ENCODE peak calls at places on chromosomes 1 and 21, in seven cellular contexts. One of them, this sample, is unnamed.

GRCh38 chr1:20150969-20151368 is 11.8 kb downstream of the PLA2G2F start:
- DNase-seq in mesenchymal stem cell: no peak
- DNase-seq in mesendoderm: no peak
- DNase-seq in neuronal stem cell: no peak
- DNase-seq in H1: no peak
- DNase-seq in trophoblast cell: no peak
- DNase-seq in IMR-90: no peak
- DNase-seq in this sample: no peak

GRCh38 chr21:33401617-33401967 is 1.6 kb upstream of the IFNGR2 start:
- DNase-seq in mesenchymal stem cell: peak
- DNase-seq in IMR-90: no peak
- DNase-seq in H1: no peak
- DNase-seq in neuronal stem cell: no peak
- DNase-seq in trophoblast cell: peak
- DNase-seq in mesendoderm: no peak
- DNase-seq in this sample: no peak

GRCh38 chr21:43827015-43827611 is 37.7 kb downstream of the RRP1 start:
- DNase-seq in mesendoderm: no peak
- DNase-seq in mesenchymal stem cell: peak
- DNase-seq in trophoblast cell: no peak
- DNase-seq in IMR-90: peak
- DNase-seq in H1: no peak
- DNase-seq in neuronal stem cell: no peak
- DNase-seq in this sample: no peak

GRCh38 chr1:44664730-44665370 is 9.4 kb downstream of the TMEM53 start:
- DNase-seq in trophoblast cell: no peak
- DNase-seq in H1: no peak
- DNase-seq in mesendoderm: no peak
- DNase-seq in neuronal stem cell: no peak
- DNase-seq in IMR-90: no peak
- DNase-seq in mesenchymal stem cell: no peak
- DNase-seq in this sample: no peak

GRCh38 chr1:244163861-244164562 is 112.9 kb downstream of the ZBTB18 start:
- DNase-seq in mesendoderm: peak
- DNase-seq in neuronal stem cell: no peak
- DNase-seq in trophoblast cell: peak
- DNase-seq in mesenchymal stem cell: peak
- DNase-seq in IMR-90: peak
- DNase-seq in H1: no peak
- DNase-seq in this sample: peak

GRCh38 chr1:24707659-24708058 is 37.6 kb upstream of the CLIC4 start:
- DNase-seq in mesenchymal stem cell: peak
- DNase-seq in H1: no peak
- DNase-seq in trophoblast cell: peak
- DNase-seq in neuronal stem cell: no peak
- DNase-seq in mesendoderm: no peak
- DNase-seq in IMR-90: peak
- DNase-seq in this sample: no peak

GRCh38 chr1:201647722-201648065 is 108.8 kb downstream of the NAV1 start:
- DNase-seq in trophoblast cell: no peak
- DNase-seq in neuronal stem cell: no peak
- DNase-seq in mesenchymal stem cell: no peak
- DNase-seq in IMR-90: no peak
- DNase-seq in mesendoderm: no peak
- DNase-seq in H1: peak
- DNase-seq in this sample: no peak

GRCh38 chr1:17439250-17440073 is at the start of gene RCC2:
- DNase-seq in mesendoderm: peak
- DNase-seq in IMR-90: peak
- DNase-seq in neuronal stem cell: peak
- DNase-seq in H1: peak
- DNase-seq in trophoblast cell: peak
- DNase-seq in mesenchymal stem cell: peak
- DNase-seq in this sample: no peak

GRCh38 chr1:116754203-116754977 is at the start of gene CD2:
- DNase-seq in trophoblast cell: no peak
- DNase-seq in mesendoderm: no peak
- DNase-seq in H1: no peak
- DNase-seq in neuronal stem cell: no peak
- DNase-seq in mesenchymal stem cell: no peak
- DNase-seq in IMR-90: no peak
- DNase-seq in this sample: no peak

GRCh38 chr21:17461014-17461413 is 51.8 kb upstream of the CXADR start:
- DNase-seq in IMR-90: peak
- DNase-seq in trophoblast cell: no peak
- DNase-seq in mesenchymal stem cell: peak
- DNase-seq in neuronal stem cell: no peak
- DNase-seq in H1: no peak
- DNase-seq in mesendoderm: no peak
- DNase-seq in this sample: no peak

GRCh38 chr1:57736940-57737339 is 313.1 kb upstream of the DAB1 start:
- DNase-seq in H1: no peak
- DNase-seq in IMR-90: no peak
- DNase-seq in neuronal stem cell: no peak
- DNase-seq in mesenchymal stem cell: no peak
- DNase-seq in trophoblast cell: no peak
- DNase-seq in mesendoderm: no peak
- DNase-seq in this sample: no peak

GRCh38 chr1:46770541-46770940 is 28.3 kb upstream of the CYP4B1 start:
- DNase-seq in trophoblast cell: no peak
- DNase-seq in mesenchymal stem cell: no peak
- DNase-seq in IMR-90: no peak
- DNase-seq in H1: no peak
- DNase-seq in neuronal stem cell: no peak
- DNase-seq in mesendoderm: peak
- DNase-seq in this sample: no peak

GRCh38 chr1:165376041-165376810 is 19.7 kb upstream of the LMX1A start:
- DNase-seq in mesendoderm: peak
- DNase-seq in H1: peak
- DNase-seq in trophoblast cell: no peak
- DNase-seq in IMR-90: peak
- DNase-seq in mesenchymal stem cell: peak
- DNase-seq in neuronal stem cell: peak
- DNase-seq in this sample: peak

GRCh38 chr1:201119826-201120225 is 7.2 kb downstream of the ASCL5 start:
- DNase-seq in mesendoderm: no peak
- DNase-seq in H1: no peak
- DNase-seq in IMR-90: no peak
- DNase-seq in neuronal stem cell: no peak
- DNase-seq in trophoblast cell: no peak
- DNase-seq in mesenchymal stem cell: peak
- DNase-seq in this sample: no peak

GRCh38 chr1:24505816-24506215 is 3.2 kb downstream of the RCAN3 start:
- DNase-seq in H1: no peak
- DNase-seq in IMR-90: no peak
- DNase-seq in mesenchymal stem cell: no peak
- DNase-seq in neuronal stem cell: no peak
- DNase-seq in trophoblast cell: no peak
- DNase-seq in mesendoderm: no peak
- DNase-seq in this sample: no peak

GRCh38 chr1:201893431-201893830 is 4.7 kb downstream of the SHISA4 start:
- DNase-seq in H1: no peak
- DNase-seq in IMR-90: no peak
- DNase-seq in neuronal stem cell: no peak
- DNase-seq in trophoblast cell: no peak
- DNase-seq in mesendoderm: no peak
- DNase-seq in mesenchymal stem cell: no peak
- DNase-seq in this sample: no peak

GRCh38 chr1:113805256-113805531 is 7.1 kb downstream of the RSBN1 start:
- DNase-seq in neuronal stem cell: no peak
- DNase-seq in H1: no peak
- DNase-seq in mesenchymal stem cell: no peak
- DNase-seq in mesendoderm: no peak
- DNase-seq in trophoblast cell: no peak
- DNase-seq in IMR-90: no peak
- DNase-seq in this sample: no peak

GRCh38 chr1:61753998-61754508 is 11.8 kb downstream of the PATJ start:
- DNase-seq in neuronal stem cell: no peak
- DNase-seq in IMR-90: no peak
- DNase-seq in mesendoderm: no peak
- DNase-seq in mesenchymal stem cell: no peak
- DNase-seq in trophoblast cell: no peak
- DNase-seq in H1: no peak
- DNase-seq in this sample: no peak

GRCh38 chr1:4172659-4173599 is 272.9 kb upstream of the C1orf174 start:
- DNase-seq in IMR-90: no peak
- DNase-seq in trophoblast cell: no peak
- DNase-seq in mesendoderm: peak
- DNase-seq in neuronal stem cell: no peak
- DNase-seq in mesenchymal stem cell: no peak
- DNase-seq in H1: peak
- DNase-seq in this sample: peak

GRCh38 chr1:17189632-17190525 is 15.0 kb upstream of the PADI1 start:
- DNase-seq in neuronal stem cell: no peak
- DNase-seq in trophoblast cell: peak
- DNase-seq in mesendoderm: peak
- DNase-seq in H1: peak
- DNase-seq in IMR-90: peak
- DNase-seq in mesenchymal stem cell: peak
- DNase-seq in this sample: no peak

GRCh38 chr1:153404768-153405167 is 11.6 kb upstream of the S100A7A start:
- DNase-seq in IMR-90: no peak
- DNase-seq in mesenchymal stem cell: no peak
- DNase-seq in mesendoderm: peak
- DNase-seq in neuronal stem cell: no peak
- DNase-seq in H1: peak
- DNase-seq in trophoblast cell: peak
- DNase-seq in this sample: peak

GRCh38 chr1:100347009-100347966 is 5.0 kb upstream of the CDC14A start:
- DNase-seq in mesendoderm: no peak
- DNase-seq in mesenchymal stem cell: peak
- DNase-seq in neuronal stem cell: no peak
- DNase-seq in IMR-90: peak
- DNase-seq in H1: no peak
- DNase-seq in trophoblast cell: no peak
- DNase-seq in this sample: no peak

GRCh38 chr21:42542196-42542595 is 28.5 kb downstream of the SLC37A1 start:
- DNase-seq in IMR-90: no peak
- DNase-seq in neuronal stem cell: no peak
- DNase-seq in trophoblast cell: no peak
- DNase-seq in H1: no peak
- DNase-seq in mesendoderm: no peak
- DNase-seq in mesenchymal stem cell: no peak
- DNase-seq in this sample: no peak

GRCh38 chr1:168110896-168111545 is 25.7 kb downstream of the GPR161 start:
- DNase-seq in neuronal stem cell: peak
- DNase-seq in H1: no peak
- DNase-seq in trophoblast cell: no peak
- DNase-seq in mesendoderm: peak
- DNase-seq in IMR-90: no peak
- DNase-seq in mesenchymal stem cell: no peak
- DNase-seq in this sample: peak

GRCh38 chr1:229221106-229222019 is 49.5 kb upstream of the RAB4A start:
- DNase-seq in neuronal stem cell: no peak
- DNase-seq in mesendoderm: no peak
- DNase-seq in mesenchymal stem cell: peak
- DNase-seq in IMR-90: peak
- DNase-seq in H1: peak
- DNase-seq in trophoblast cell: no peak
- DNase-seq in this sample: no peak
- H3K4ac ChIP-seq in neuronal stem cell: no peak
- H3K4ac ChIP-seq in mesendoderm: no peak
- H3K4ac ChIP-seq in mesenchymal stem cell: no peak
- H3K4ac ChIP-seq in IMR-90: peak
- H3K4ac ChIP-seq in H1: no peak
- H3K4ac ChIP-seq in trophoblast cell: no peak
- H3K4ac ChIP-seq in this sample: no peak

DNA sequence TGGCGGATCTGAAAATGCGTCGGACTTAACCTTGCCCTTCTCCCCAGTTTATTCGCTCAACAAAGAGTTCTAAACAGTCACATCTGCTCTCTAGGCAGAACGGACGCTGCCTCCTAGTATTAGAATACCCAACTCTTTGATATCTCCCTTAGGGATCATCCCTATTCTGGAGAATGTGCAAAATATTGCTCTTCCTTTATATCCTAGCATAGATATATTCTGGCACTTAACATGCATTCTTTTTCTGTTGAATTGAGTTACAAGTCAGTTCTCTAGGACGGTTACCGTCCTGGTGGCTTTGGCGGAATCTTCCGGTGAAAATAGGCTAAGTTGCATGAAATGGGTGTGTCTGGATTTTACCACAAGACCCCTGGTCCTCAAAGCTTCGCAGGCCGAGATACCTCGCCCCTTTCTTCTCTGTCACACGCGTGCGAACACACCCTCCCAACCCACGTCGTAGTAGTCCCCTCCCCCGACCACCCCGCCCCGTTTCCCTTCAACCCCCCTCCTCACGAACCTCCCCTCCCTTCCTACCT is 494 bp upstream of the DNAJC6 start:
- DNase-seq in H1: no peak
- DNase-seq in neuronal stem cell: no peak
- DNase-seq in IMR-90: no peak
- DNase-seq in mesenchymal stem cell: no peak
- DNase-seq in trophoblast cell: no peak
- DNase-seq in mesendoderm: no peak
- DNase-seq in this sample: no peak
- H3K4ac ChIP-seq in H1: no peak
- H3K4ac ChIP-seq in neuronal stem cell: no peak
- H3K4ac ChIP-seq in IMR-90: no peak
- H3K4ac ChIP-seq in mesenchymal stem cell: no peak
- H3K4ac ChIP-seq in trophoblast cell: no peak
- H3K4ac ChIP-seq in mesendoderm: no peak
- H3K4ac ChIP-seq in this sample: no peak

DNA sequence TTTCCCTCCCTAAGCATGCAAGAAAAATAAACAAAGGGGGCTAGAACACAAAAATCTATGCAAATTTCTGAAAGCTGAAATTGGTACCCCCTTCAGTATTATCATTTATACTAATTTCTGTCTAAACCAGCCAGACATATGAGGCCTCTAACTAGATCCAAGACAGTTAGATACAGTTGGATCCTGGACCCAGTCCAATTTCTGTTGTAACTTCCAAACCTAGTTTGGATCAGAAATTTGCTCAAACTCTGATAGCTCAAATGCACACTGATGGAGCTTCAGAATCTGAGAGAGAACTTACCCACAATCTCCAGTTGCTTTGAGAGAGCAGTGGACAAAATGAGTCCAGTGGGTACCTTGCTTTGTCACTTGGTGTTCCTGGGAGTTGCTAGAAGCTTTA is 11.9 kb downstream of the CEP350 start:
- DNase-seq in trophoblast cell: no peak
- DNase-seq in neuronal stem cell: no peak
- DNase-seq in mesendoderm: no peak
- DNase-seq in H1: no peak
- DNase-seq in IMR-90: peak
- DNase-seq in mesenchymal stem cell: no peak
- DNase-seq in this sample: no peak
- H3K4ac ChIP-seq in trophoblast cell: peak
- H3K4ac ChIP-seq in neuronal stem cell: no peak
- H3K4ac ChIP-seq in mesendoderm: no peak
- H3K4ac ChIP-seq in H1: no peak
- H3K4ac ChIP-seq in IMR-90: no peak
- H3K4ac ChIP-seq in mesenchymal stem cell: no peak
- H3K4ac ChIP-seq in this sample: no peak

GRCh38 chr1:207619833-207620572 is 24.9 kb upstream of the CR1L start:
- DNase-seq in trophoblast cell: peak
- DNase-seq in mesendoderm: peak
- DNase-seq in IMR-90: peak
- DNase-seq in H1: no peak
- DNase-seq in neuronal stem cell: peak
- DNase-seq in mesenchymal stem cell: peak
- DNase-seq in this sample: no peak
- H3K4ac ChIP-seq in trophoblast cell: no peak
- H3K4ac ChIP-seq in mesendoderm: no peak
- H3K4ac ChIP-seq in IMR-90: no peak
- H3K4ac ChIP-seq in H1: no peak
- H3K4ac ChIP-seq in neuronal stem cell: no peak
- H3K4ac ChIP-seq in mesenchymal stem cell: no peak
- H3K4ac ChIP-seq in this sample: no peak

GRCh38 chr1:180444522-180444921 is 57.9 kb downstream of the ACBD6 start:
- DNase-seq in IMR-90: no peak
- DNase-seq in mesendoderm: no peak
- DNase-seq in H1: no peak
- DNase-seq in mesenchymal stem cell: no peak
- DNase-seq in trophoblast cell: no peak
- DNase-seq in neuronal stem cell: no peak
- DNase-seq in this sample: no peak
- H3K4ac ChIP-seq in IMR-90: no peak
- H3K4ac ChIP-seq in mesendoderm: no peak
- H3K4ac ChIP-seq in H1: no peak
- H3K4ac ChIP-seq in mesenchymal stem cell: no peak
- H3K4ac ChIP-seq in trophoblast cell: no peak
- H3K4ac ChIP-seq in neuronal stem cell: no peak
- H3K4ac ChIP-seq in this sample: no peak

This sample was measured in H9.